ENCODE peak calls at places on chromosomes 3 and 15, in ten cellular contexts. X, R, I, Q, V, O, H, M, F and S are unnamed samples.

GRCh38 chr3:113436794-113437193 is 4.5 kb downstream of the CFAP44 start:
- DNase-seq in X (no peak), R (no peak), I (no peak), Q (no peak), V (no peak), O (no peak), H (no peak), M (no peak), F (no peak), S (no peak)

GRCh38 chr15:47384776-47385175 is 332.5 kb upstream of the SEMA6D start:
- DNase-seq in X (no peak), R (no peak), I (no peak), Q (no peak), V (no peak), O (no peak), H (no peak), M (no peak), F (no peak), S (no peak)

GRCh38 chr3:30604566-30604965 is 1.8 kb upstream of the TGFBR2 start:
- DNase-seq in X (no peak), R (no peak), I (no peak), Q (no peak), V (no peak), O (no peak), H (no peak), M (no peak), F (no peak), S (no peak)

GRCh38 chr15:73891328-73891975 is 18.1 kb downstream of the TBC1D21 start:
- DNase-seq in X (no peak), R (peak), I (no peak), Q (no peak), V (no peak), O (no peak), H (no peak), M (no peak), F (no peak), S (no peak)

GRCh38 chr3:34238407-34238806 is 440.0 kb downstream of the PDCD6IP start:
- DNase-seq in X (no peak), R (no peak), I (no peak), Q (no peak), V (no peak), O (no peak), H (no peak), M (no peak), F (no peak), S (no peak)

GRCh38 chr3:177597325-177598109 is 400.2 kb upstream of the TBL1XR1 start:
- DNase-seq in X (peak), R (no peak), I (no peak), Q (peak), V (no peak), O (peak), H (peak), M (peak), F (no peak), S (no peak)

GRCh38 chr3:182172534-182172933 is 460.8 kb downstream of the SOX2 start:
- DNase-seq in X (no peak), R (no peak), I (no peak), Q (no peak), V (no peak), O (no peak), H (no peak), M (no peak), F (no peak), S (no peak)

GRCh38 chr15:74352393-74352910 is 15.0 kb downstream of the CYP11A1 start:
- DNase-seq in X (no peak), R (no peak), I (no peak), Q (no peak), V (no peak), O (no peak), H (no peak), M (no peak), F (no peak), S (no peak)

GRCh38 chr15:63597821-63598220 is 634 bp downstream of the FBXL22 start:
- DNase-seq in X (no peak), R (no peak), I (no peak), Q (peak), V (no peak), O (no peak), H (no peak), M (no peak), F (no peak), S (no peak)

GRCh38 chr15:64911317-64912186 is at the start of gene ANKDD1A:
- DNase-seq in X (peak), R (no peak), I (peak), Q (peak), V (peak), O (peak), H (peak), M (peak), F (peak), S (peak)

GRCh38 chr15:58346361-58346760 is 85.4 kb upstream of the LIPC start:
- DNase-seq in X (no peak), R (no peak), I (no peak), Q (no peak), V (no peak), O (no peak), H (no peak), M (no peak), F (no peak), S (no peak)

GRCh38 chr15:44132057-44132456 is 63.0 kb downstream of the FRMD5 start:
- DNase-seq in X (no peak), R (no peak), I (no peak), Q (no peak), V (no peak), O (no peak), H (no peak), M (no peak), F (no peak), S (no peak)

GRCh38 chr3:34263014-34263714 is 464.7 kb downstream of the PDCD6IP start:
- DNase-seq in X (no peak), R (no peak), I (no peak), Q (no peak), V (no peak), O (no peak), H (no peak), M (no peak), F (no peak), S (no peak)

GRCh38 chr3:139103484-139103883 is 58.8 kb upstream of the PRR23C start:
- DNase-seq in X (no peak), R (no peak), I (no peak), Q (no peak), V (no peak), O (no peak), H (no peak), M (no peak), F (no peak), S (no peak)

GRCh38 chr3:98670020-98670419 is 76.6 kb upstream of the CPOX start:
- DNase-seq in X (no peak), R (no peak), I (no peak), Q (no peak), V (no peak), O (no peak), H (no peak), M (no peak), F (no peak), S (peak)

GRCh38 chr15:59567369-59567768 is 44.2 kb upstream of the GCNT3 start:
- DNase-seq in X (no peak), R (no peak), I (no peak), Q (no peak), V (no peak), O (no peak), H (no peak), M (no peak), F (no peak), S (no peak)

GRCh38 chr15:63041982-63042878 is at the start of gene TPM1:
- DNase-seq in X (peak), R (peak), I (peak), Q (peak), V (no peak), O (peak), H (no peak), M (peak), F (peak), S (peak)

GRCh38 chr3:176906046-176906905 is 291.0 kb downstream of the TBL1XR1 start:
- DNase-seq in X (no peak), R (no peak), I (no peak), Q (peak), V (no peak), O (peak), H (no peak), M (no peak), F (no peak), S (peak)

GRCh38 chr15:92541197-92542190 is 114.1 kb downstream of the FAM174B start:
- DNase-seq in X (no peak), R (no peak), I (no peak), Q (no peak), V (no peak), O (no peak), H (no peak), M (no peak), F (no peak), S (no peak)

GRCh38 chr3:13233487-13234154 is 160.4 kb upstream of the IQSEC1 start:
- DNase-seq in X (no peak), R (no peak), I (no peak), Q (no peak), V (no peak), O (no peak), H (peak), M (no peak), F (no peak), S (no peak)

GRCh38 chr3:138455801-138456716 is 21.6 kb downstream of the ESYT3 start:
- DNase-seq in X (no peak), R (no peak), I (no peak), Q (no peak), V (no peak), O (peak), H (no peak), M (no peak), F (peak), S (no peak)

GRCh38 chr3:164351126-164351525 is 727.2 kb downstream of the SI start:
- DNase-seq in X (no peak), R (no peak), I (no peak), Q (no peak), V (no peak), O (no peak), H (no peak), M (no peak), F (no peak), S (no peak)

GRCh38 chr15:55434989-55435825 is 26.9 kb downstream of the PIERCE2 start:
- DNase-seq in X (no peak), R (no peak), I (no peak), Q (no peak), V (no peak), O (no peak), H (peak), M (peak), F (no peak), S (peak)

GRCh38 chr3:37852771-37853170 is 8.9 kb upstream of the CTDSPL start:
- DNase-seq in X (no peak), R (no peak), I (no peak), Q (no peak), V (no peak), O (no peak), H (no peak), M (no peak), F (no peak), S (no peak)

GRCh38 chr15:31338879-31339557 is 12.4 kb downstream of the KLF13 start:
- DNase-seq in X (peak), R (no peak), I (no peak), Q (no peak), V (no peak), O (peak), H (no peak), M (peak), F (no peak), S (no peak)

GRCh38 chr3:180284331-180285110 is 247.8 kb upstream of the PEX5L start:
- DNase-seq in X (no peak), R (no peak), I (no peak), Q (no peak), V (no peak), O (no peak), H (no peak), M (no peak), F (no peak), S (no peak)

GRCh38 chr15:61830536-61831330 is 229.5 kb downstream of the VPS13C start:
- DNase-seq in X (no peak), R (no peak), I (no peak), Q (no peak), V (no peak), O (no peak), H (no peak), M (no peak), F (no peak), S (no peak)

GRCh38 chr3:16301490-16301889 is 36.5 kb downstream of the OXNAD1 start:
- DNase-seq in X (no peak), R (no peak), I (no peak), Q (no peak), V (no peak), O (no peak), H (no peak), M (no peak), F (no peak), S (no peak)

GRCh38 chr3:39101022-39101689 is 6.3 kb downstream of the GORASP1 start:
- DNase-seq in X (no peak), R (no peak), I (no peak), Q (no peak), V (peak), O (no peak), H (peak), M (peak), F (no peak), S (peak)

GRCh38 chr15:82919231-82919886 is 33.2 kb downstream of the HOMER2 start:
- DNase-seq in X (peak), R (no peak), I (no peak), Q (peak), V (no peak), O (peak), H (no peak), M (no peak), F (no peak), S (peak)

GRCh38 chr15:23472678-23473077 is 25.6 kb upstream of the GOLGA6L2 start:
- DNase-seq in X (no peak), R (no peak), I (no peak), Q (no peak), V (no peak), O (no peak), H (no peak), M (no peak), F (no peak), S (no peak)

GRCh38 chr3:58434990-58435389 is 1.4 kb upstream of the PDHB start:
- DNase-seq in X (no peak), R (peak), I (no peak), Q (no peak), V (no peak), O (no peak), H (no peak), M (no peak), F (no peak), S (no peak)

GRCh38 chr3:195221015-195221853 is 49.7 kb downstream of the XXYLT1 start:
- DNase-seq in X (peak), R (no peak), I (no peak), Q (peak), V (no peak), O (no peak), H (no peak), M (no peak), F (peak), S (no peak)

GRCh38 chr3:147392083-147392916 is 14.0 kb downstream of the ZIC4 start:
- DNase-seq in X (peak), R (no peak), I (no peak), Q (no peak), V (no peak), O (no peak), H (no peak), M (no peak), F (no peak), S (no peak)

GRCh38 chr3:64440498-64440897 is 215.2 kb upstream of the PRICKLE2 start:
- DNase-seq in X (no peak), R (no peak), I (no peak), Q (peak), V (no peak), O (no peak), H (no peak), M (no peak), F (no peak), S (peak)

GRCh38 chr3:141798455-141798854 is 35.2 kb downstream of the GRK7 start:
- DNase-seq in X (no peak), R (no peak), I (no peak), Q (peak), V (no peak), O (peak), H (no peak), M (no peak), F (no peak), S (no peak)

GRCh38 chr15:89732451-89733172 is 18.4 kb downstream of the MESP1 start:
- DNase-seq in X (no peak), R (no peak), I (no peak), Q (peak), V (no peak), O (no peak), H (no peak), M (no peak), F (no peak), S (no peak)
- TF ChIP-seq CTCF in X (no peak), R (no peak), I (no peak), Q (no peak), V (no peak), O (no peak), H (no peak), M (no peak), F (no peak), S (no peak)

GRCh38 chr3:4977001-4977888 is 2.0 kb upstream of the BHLHE40 start:
- DNase-seq in X (peak), R (no peak), I (no peak), Q (peak), V (peak), O (peak), H (no peak), M (peak), F (no peak), S (peak)

GRCh38 chr3:4977889-4978258 is 1.4 kb upstream of the BHLHE40 start:
- DNase-seq in X (no peak), R (no peak), I (no peak), Q (no peak), V (no peak), O (no peak), H (no peak), M (no peak), F (no peak), S (no peak)

GRCh38 chr3:4979401-4980228 is at the start of gene BHLHE40:
- DNase-seq in X (no peak), R (no peak), I (no peak), Q (no peak), V (no peak), O (no peak), H (no peak), M (no peak), F (no peak), S (no peak)

GRCh38 chr3:4978966-4979400 is 254 bp upstream of the BHLHE40 start:
- DNase-seq in X (peak), R (peak), I (no peak), Q (peak), V (peak), O (peak), H (peak), M (peak), F (no peak), S (peak)

GRCh38 chr3:4978259-4978965 is 825 bp upstream of the BHLHE40 start:
- DNase-seq in X (peak), R (peak), I (no peak), Q (peak), V (peak), O (peak), H (peak), M (peak), F (peak), S (peak)
- TF ChIP-seq CTCF in X (no peak), R (no peak), I (no peak), Q (no peak), V (no peak), O (no peak), H (peak), M (no peak), F (no peak), S (no peak)

DNA sequence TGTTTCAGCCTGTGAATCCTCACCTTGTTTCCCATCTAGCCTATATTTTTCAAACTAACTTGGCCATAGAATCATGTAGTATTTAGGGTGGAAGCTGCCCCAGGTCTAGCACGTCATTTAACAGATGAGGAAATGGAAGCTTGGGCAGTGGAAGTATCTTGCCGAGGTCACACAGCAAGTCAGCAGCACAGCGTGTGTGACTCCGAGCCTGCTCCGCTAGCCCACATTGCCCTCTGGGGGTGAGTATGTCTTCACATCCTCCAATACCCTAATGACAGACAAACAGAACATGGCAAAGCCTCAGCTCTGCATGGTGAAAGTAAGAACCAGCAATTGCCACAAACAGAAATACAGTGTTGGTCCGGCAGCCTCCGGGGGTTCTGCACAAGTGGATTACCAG is 2.2 kb upstream of the CCR5 start:
- DNase-seq in X (peak), R (no peak), I (no peak), Q (no peak), V (peak), O (peak), H (peak), M (peak), F (no peak), S (peak)
- TF ChIP-seq CTCF in X (no peak), R (peak), I (peak), Q (no peak), V (peak), O (peak), H (peak), M (peak), F (peak), S (no peak)

GRCh38 chr3:52547143-52547542 is 10.7 kb downstream of the UQCC5 start:
- DNase-seq in X (no peak), R (no peak), I (no peak), Q (no peak), V (no peak), O (no peak), H (no peak), M (no peak), F (no peak), S (no peak)
- TF ChIP-seq CTCF in X (no peak), R (no peak), I (no peak), Q (no peak), V (no peak), O (no peak), H (no peak), M (no peak), F (no peak), S (no peak)

DNA sequence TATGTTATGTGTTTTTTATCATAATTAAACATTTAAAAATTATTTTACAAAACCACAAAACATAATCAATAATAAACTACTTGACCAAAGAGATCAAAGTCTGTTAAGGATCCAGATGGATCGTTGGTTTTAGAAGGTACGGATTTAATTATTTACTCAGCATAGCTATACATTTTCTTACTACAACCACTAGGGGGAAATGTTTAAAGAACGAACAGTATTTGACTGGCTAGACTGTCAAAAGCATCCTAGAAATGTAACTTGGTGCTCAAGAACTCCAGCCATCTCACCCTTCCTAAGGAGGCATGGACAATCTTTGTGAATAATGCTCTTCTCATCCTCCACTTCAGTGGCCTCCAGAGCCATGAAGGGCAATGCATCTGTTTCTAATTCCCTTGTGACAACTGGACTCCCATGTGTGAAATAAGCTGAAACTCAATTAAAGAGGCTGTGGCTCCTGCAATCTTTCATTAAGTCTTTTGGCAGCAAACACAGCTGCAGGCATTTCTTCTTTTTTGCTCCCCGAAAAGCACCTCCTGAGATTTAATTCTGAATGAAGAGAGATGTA is 94.7 kb upstream of the TUSC7 start:
- DNase-seq in X (no peak), R (no peak), I (no peak), Q (no peak), V (no peak), O (no peak), H (peak), M (peak), F (no peak), S (no peak)
- TF ChIP-seq CTCF in X (no peak), R (peak), I (peak), Q (no peak), V (peak), O (peak), H (peak), M (peak), F (peak), S (peak)

GRCh38 chr3:140159646-140160045 is 224.7 kb downstream of the CLSTN2 start:
- DNase-seq in X (no peak), R (no peak), I (no peak), Q (no peak), V (no peak), O (no peak), H (no peak), M (no peak), F (no peak), S (no peak)
- TF ChIP-seq CTCF in X (no peak), R (no peak), I (no peak), Q (no peak), V (no peak), O (no peak), H (no peak), M (no peak), F (no peak), S (no peak)

DNA sequence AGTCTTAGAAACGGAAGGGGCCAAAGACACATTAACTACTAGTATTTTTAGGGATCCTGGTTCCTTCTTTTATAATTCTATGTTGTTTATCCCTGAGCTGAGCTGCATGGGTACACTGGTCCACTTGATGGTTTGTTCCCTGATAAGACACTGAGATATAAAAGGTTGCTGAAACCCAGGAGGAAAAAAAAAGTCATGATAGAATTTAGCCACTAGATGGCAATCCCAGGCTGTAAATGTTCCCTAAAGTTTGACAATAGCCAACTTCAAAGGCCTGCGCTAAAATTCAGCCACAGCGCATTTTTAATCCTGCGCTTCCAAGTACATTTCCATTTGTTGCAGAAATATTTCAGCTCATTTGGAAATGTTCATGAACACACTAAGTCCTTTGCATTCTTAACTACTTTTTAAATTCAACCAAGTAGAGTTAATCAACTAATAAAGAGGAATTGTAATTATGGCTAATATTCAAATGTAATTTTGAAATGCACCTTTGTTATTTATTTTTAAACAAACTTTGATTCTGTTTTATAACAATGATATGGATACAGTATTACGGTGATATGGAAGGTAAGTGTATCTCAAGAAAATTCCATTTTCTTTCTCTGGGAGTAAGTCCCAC is 249.3 kb upstream of the FEZF2 start:
- DNase-seq in X (no peak), R (no peak), I (no peak), Q (no peak), V (no peak), O (no peak), H (peak), M (peak), F (no peak), S (peak)
- TF ChIP-seq CTCF in X (peak), R (peak), I (peak), Q (peak), V (peak), O (peak), H (peak), M (peak), F (peak), S (peak)